ENCODE peak calls at places on chromosomes 12 and 14, in eight cellular contexts. B is esophagus muscularis mucosa, C is prostate gland, R is fibroblast of mammary gland, I is cardiac muscle cell, E is Peyer's patch, K is neural crest cell, O is BE2C. M is an unnamed sample.

GRCh38 chr12:133026996-133027395 is 10.3 kb upstream of the ZNF84 start:
- DNase-seq in C (no peak), I (no peak), E (no peak), K (no peak), O (no peak), B (no peak), R (no peak), M (no peak)

GRCh38 chr12:52319097-52319496 is 2.1 kb downstream of the KRT83 start:
- DNase-seq in B (no peak), I (peak), R (no peak), C (no peak), K (no peak), E (peak), O (no peak), M (no peak)

GRCh38 chr12:45284096-45284901 is 68.4 kb downstream of the ANO6 start:
- DNase-seq in R (peak), I (peak), C (no peak), K (no peak), E (no peak), B (no peak), O (no peak), M (no peak)

GRCh38 chr12:68878846-68879245 is 54.1 kb downstream of the CPM start:
- DNase-seq in I (no peak), B (no peak), R (no peak), K (no peak), C (no peak), O (no peak), E (no peak), M (no peak)

GRCh38 chr14:53881161-53881846 is 75.3 kb downstream of the BMP4 start:
- DNase-seq in B (no peak), K (no peak), C (no peak), E (no peak), R (no peak), I (no peak), O (no peak), M (no peak)

GRCh38 chr12:121634836-121635235 is 8.5 kb downstream of the ORAI1 start:
- DNase-seq in C (no peak), O (no peak), K (no peak), E (no peak), B (no peak), R (no peak), I (no peak), M (no peak)

GRCh38 chr14:96016761-96017160 is 22.4 kb upstream of the C14orf132 start:
- DNase-seq in B (no peak), E (no peak), O (peak), I (peak), K (no peak), R (no peak), C (no peak), M (no peak)

GRCh38 chr12:109966531-109966930 is 29.6 kb downstream of the GIT2 start:
- DNase-seq in C (no peak), I (no peak), R (no peak), O (no peak), E (no peak), K (no peak), B (no peak), M (no peak)

GRCh38 chr14:103188691-103189480 is 65.6 kb downstream of the TNFAIP2 start:
- DNase-seq in O (no peak), I (peak), R (no peak), C (no peak), B (no peak), E (peak), K (peak), M (peak)

GRCh38 chr12:18631339-18631738 is 106.5 kb downstream of the PLCZ1 start:
- DNase-seq in K (no peak), E (no peak), O (no peak), R (no peak), B (no peak), I (no peak), C (no peak), M (no peak)

GRCh38 chr12:56590237-56590830 is 39.8 kb downstream of the BAZ2A start:
- DNase-seq in I (peak), C (no peak), E (no peak), K (no peak), O (peak), R (peak), B (no peak), M (no peak)

GRCh38 chr12:117240356-117240755 is 50.1 kb upstream of the FBXO21 start:
- DNase-seq in I (no peak), C (no peak), B (no peak), R (no peak), K (no peak), E (no peak), O (no peak), M (no peak)

GRCh38 chr12:117241697-117242096 is 51.4 kb upstream of the FBXO21 start:
- DNase-seq in I (no peak), C (no peak), O (no peak), K (no peak), B (no peak), E (no peak), R (no peak), M (no peak)

DNA sequence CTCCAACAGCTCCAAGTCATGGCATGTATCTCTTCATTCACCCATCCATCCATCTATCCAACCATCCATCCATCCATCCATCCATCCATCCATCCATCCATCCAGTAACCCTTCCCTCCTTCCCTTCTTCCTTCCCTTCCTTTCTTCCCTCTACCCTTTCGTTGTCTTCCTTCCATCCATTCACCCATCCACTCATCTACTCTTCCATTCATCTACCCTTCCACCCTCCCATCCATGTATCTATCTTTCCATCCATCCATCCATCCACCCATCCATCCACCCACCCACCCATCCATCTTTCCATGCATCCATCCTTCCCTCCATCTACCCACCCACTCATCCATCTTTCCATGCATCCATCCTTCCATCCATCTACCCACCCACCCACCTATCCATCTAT is 53.2 kb upstream of the FBXO21 start:
- DNase-seq in E (no peak), R (no peak), I (no peak), B (no peak), K (no peak), O (no peak), C (no peak), M (no peak)
- TF ChIP-seq CTCF in E (no peak), R (no peak), I (no peak), B (no peak), K (no peak), O (no peak), C (no peak), M (no peak)

GRCh38 chr12:106767954-106768501 is 6.5 kb upstream of the RIC8B start:
- DNase-seq in R (peak), K (peak), O (no peak), B (no peak), E (no peak), I (no peak), C (no peak), M (no peak)

GRCh38 chr12:106767206-106767605 is 7.3 kb upstream of the RIC8B start:
- DNase-seq in C (no peak), I (no peak), O (no peak), R (no peak), B (no peak), E (no peak), K (no peak), M (no peak)

GRCh38 chr12:106769078-106769477 is 5.4 kb upstream of the RIC8B start:
- DNase-seq in O (no peak), R (peak), I (no peak), B (no peak), C (no peak), E (no peak), K (no peak), M (no peak)

GRCh38 chr12:106766393-106766826 is 8.1 kb upstream of the RIC8B start:
- DNase-seq in K (no peak), C (no peak), R (peak), I (no peak), E (no peak), B (no peak), O (no peak), M (no peak)

DNA sequence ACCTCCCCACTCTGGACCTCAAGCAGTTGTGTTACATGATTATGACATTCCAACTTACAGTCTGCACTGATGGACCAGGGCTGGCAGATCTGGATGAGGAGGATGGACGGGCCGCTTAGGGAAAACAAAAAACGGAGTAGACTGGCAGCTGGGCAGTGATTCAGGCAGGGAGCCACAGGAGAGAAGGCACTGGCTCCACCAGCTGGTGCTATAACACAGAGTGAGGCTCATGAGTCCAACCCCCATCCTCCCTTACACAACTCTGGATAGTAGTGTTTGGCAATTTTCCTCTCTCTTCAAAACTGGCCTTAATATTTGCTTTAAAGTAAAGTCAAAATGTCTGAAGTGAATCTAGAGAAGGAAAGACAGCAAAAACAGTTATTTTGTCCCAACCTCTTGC is 9.7 kb upstream of the RIC8B start:
- DNase-seq in B (no peak), O (no peak), C (no peak), I (no peak), E (no peak), R (peak), K (no peak), M (no peak)
- TF ChIP-seq CTCF in B (no peak), O (peak), C (no peak), I (peak), E (peak), R (no peak), K (no peak), M (no peak)

GRCh38 chr14:34407951-34408350 is 54.1 kb downstream of the SPTSSA start:
- DNase-seq in C (no peak), E (no peak), I (no peak), O (no peak), R (no peak), B (no peak), K (no peak), M (no peak)
- TF ChIP-seq CTCF in C (no peak), E (no peak), I (no peak), O (no peak), R (no peak), B (no peak), K (no peak), M (no peak)

GRCh38 chr12:116860281-116860680 is 21.0 kb downstream of the HRK start:
- DNase-seq in O (no peak), I (no peak), E (no peak), C (no peak), B (no peak), K (no peak), R (no peak), M (no peak)

GRCh38 chr12:116862167-116862566 is 19.1 kb downstream of the HRK start:
- DNase-seq in B (no peak), R (no peak), E (no peak), K (no peak), C (no peak), O (no peak), I (no peak), M (no peak)

GRCh38 chr12:116861331-116861730 is 19.9 kb downstream of the HRK start:
- DNase-seq in I (no peak), E (no peak), R (peak), C (no peak), K (no peak), O (peak), B (no peak), M (peak)

GRCh38 chr12:116864371-116865160 is 16.7 kb downstream of the HRK start:
- DNase-seq in I (no peak), R (peak), C (no peak), K (no peak), E (no peak), B (no peak), O (no peak), M (no peak)

GRCh38 chr12:116863275-116863767 is 17.9 kb downstream of the HRK start:
- DNase-seq in B (no peak), R (peak), E (no peak), K (no peak), O (peak), I (no peak), C (no peak), M (no peak)
- TF ChIP-seq CTCF in B (no peak), R (peak), E (peak), K (peak), O (peak), I (peak), C (peak), M (no peak)

GRCh38 chr12:54616933-54617535 is 17.7 kb downstream of the LACRT start:
- DNase-seq in B (no peak), R (no peak), E (no peak), O (no peak), C (no peak), I (no peak), K (no peak), M (no peak)

GRCh38 chr12:54628186-54628846 is 6.4 kb downstream of the LACRT start:
- DNase-seq in B (no peak), C (no peak), E (no peak), K (no peak), I (no peak), R (no peak), O (no peak), M (no peak)

GRCh38 chr12:54627304-54627703 is 7.4 kb downstream of the LACRT start:
- DNase-seq in R (no peak), K (no peak), E (no peak), O (no peak), C (no peak), B (no peak), I (no peak), M (no peak)

GRCh38 chr12:54624316-54625279 is 10.1 kb downstream of the LACRT start:
- DNase-seq in R (no peak), B (no peak), C (no peak), O (no peak), K (no peak), I (peak), E (no peak), M (no peak)

GRCh38 chr12:54622463-54623183 is 12.1 kb downstream of the LACRT start:
- DNase-seq in R (peak), B (no peak), I (no peak), O (no peak), K (no peak), E (no peak), C (no peak), M (no peak)
- TF ChIP-seq CTCF in R (peak), B (no peak), I (peak), O (peak), K (peak), E (no peak), C (no peak), M (no peak)

DNA sequence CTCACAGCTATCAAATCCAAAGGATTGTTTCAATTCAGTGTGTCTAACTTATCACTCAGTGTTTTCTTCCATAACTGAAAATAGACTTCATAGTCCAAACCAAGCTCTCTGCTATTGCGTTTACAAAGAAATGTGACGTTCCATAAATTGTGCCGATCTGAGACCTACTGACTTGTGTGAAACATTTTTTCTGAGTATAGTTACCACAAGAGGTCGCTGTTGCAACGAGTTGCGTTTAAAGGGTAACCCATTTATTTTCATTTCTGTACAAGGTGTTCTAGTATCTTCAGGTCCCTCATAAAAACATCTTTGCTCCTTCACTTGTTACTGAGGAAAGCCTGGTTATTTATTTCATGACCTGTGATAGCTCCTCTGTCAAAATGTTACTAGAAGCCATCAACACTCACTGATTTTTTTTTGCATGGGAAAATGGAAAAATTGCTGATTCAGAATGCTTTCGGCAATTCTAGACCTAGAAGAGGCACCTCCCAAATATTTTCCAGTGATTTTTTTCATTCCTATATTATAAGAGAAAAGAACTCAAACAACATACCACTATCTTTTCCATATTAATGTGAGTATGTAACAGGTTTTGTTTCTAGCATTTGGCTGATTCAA is 60.9 kb upstream of the OR4E1 start:
- DNase-seq in I (peak), R (peak), E (no peak), C (peak), B (no peak), O (peak), K (peak), M (no peak)
- TF ChIP-seq CTCF in I (peak), R (peak), E (peak), C (peak), B (peak), O (peak), K (peak), M (no peak)

DNA sequence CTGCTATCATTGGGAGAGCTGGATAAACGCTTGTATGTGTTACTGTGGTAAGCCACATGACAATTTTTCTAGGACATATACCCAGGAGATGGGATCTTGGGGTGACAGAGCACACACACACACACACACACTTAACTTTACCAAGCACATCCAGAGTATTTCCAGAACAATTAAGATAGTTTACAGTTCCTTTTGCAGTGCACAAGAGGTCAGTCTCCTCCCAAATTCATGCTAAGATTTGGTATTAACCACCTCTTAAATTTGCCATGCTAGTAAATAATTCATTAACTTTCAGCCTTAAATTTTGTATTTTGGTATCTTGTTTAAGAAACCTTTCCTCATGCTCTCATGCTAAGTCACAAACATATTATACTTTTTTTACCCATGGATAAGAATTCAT is 33.9 kb upstream of the LIMA1 start:
- DNase-seq in B (no peak), I (no peak), O (no peak), K (no peak), C (no peak), R (peak), E (no peak), M (no peak)
- TF ChIP-seq CTCF in B (no peak), I (no peak), O (no peak), K (no peak), C (no peak), R (peak), E (no peak), M (no peak)

GRCh38 chr12:104944252-104944651 is 13.8 kb downstream of the SLC41A2 start:
- DNase-seq in C (no peak), K (no peak), I (no peak), O (no peak), E (no peak), R (no peak), B (no peak), M (no peak)
- TF ChIP-seq CTCF in C (no peak), K (no peak), I (no peak), O (no peak), E (no peak), R (no peak), B (no peak), M (no peak)